ENCODE peak calls at places on chromosomes 7 and 10, in nine cellular contexts. X is osteocyte; I is stimulated activated CD4-positive, alpha-beta T cell treated with anti-CD3 and anti-CD28 coated beads, Interleukin-12 subunit alpha, Interleukin-12 subunit beta, amount 100 ng/mL, for 24 hours; H is stimulated activated CD8-positive, alpha-beta memory T cell treated with anti-CD3 and anti-CD28 coated beads, Interleukin-15, amount 100 ng/mL, for 48 hours; D is SHP77 treated with DMSO at 0.1 percent for 48 hours; J is effector memory CD4-positive, alpha-beta T cell; W is GM03348; O is NCI-H1417; P is colonic mucosa. S is an unnamed sample.
A peak's percentile ranks its signal among the peaks of the same experiment; 100 is the strongest.

GRCh38 chr10:30384791-30385201 is 35.7 kb upstream of the MTPAP start:
- DNase-seq in X (no peak), I (no peak), H (no peak), D (no peak), J (no peak), W (peak; percentile 30), O (peak; percentile 13), P (no peak), S (no peak)

GRCh38 chr7:26449175-26450165 is 157.8 kb downstream of the SNX10 start:
- DNase-seq in X (no peak), I (no peak), H (no peak), D (peak; percentile 33), J (no peak), W (peak; percentile 57), O (no peak), P (no peak), S (no peak)

GRCh38 chr10:93028881-93029280 is 31.7 kb upstream of the CYP26C1 start:
- DNase-seq in X (no peak), I (no peak), H (no peak), D (no peak), J (no peak), W (peak; percentile 58), O (no peak), P (no peak), S (no peak)

GRCh38 chr7:37065779-37066271 is 341.5 kb upstream of the AOAH start:
- DNase-seq in X (no peak), I (peak; percentile 26), H (peak; percentile 20), D (no peak), J (no peak), W (no peak), O (no peak), P (no peak), S (no peak)

GRCh38 chr10:104388830-104389229 is 35.2 kb downstream of the CFAP58 start:
- DNase-seq in X (no peak), I (no peak), H (no peak), D (no peak), J (no peak), W (no peak), O (no peak), P (no peak), S (no peak)

GRCh38 chr7:35593896-35594295 is 101.0 kb downstream of the HERPUD2 start:
- DNase-seq in X (no peak), I (peak; percentile 4), H (no peak), D (no peak), J (no peak), W (no peak), O (no peak), P (peak; percentile 22), S (no peak)

GRCh38 chr10:131198843-131199242 is 112.7 kb downstream of the TCERG1L start:
- DNase-seq in X (no peak), I (no peak), H (no peak), D (no peak), J (no peak), W (no peak), O (no peak), P (no peak), S (no peak)

GRCh38 chr7:157541796-157542668 is 205.2 kb downstream of the DNAJB6 start:
- DNase-seq in X (no peak), I (no peak), H (no peak), D (no peak), J (no peak), W (no peak), O (no peak), P (no peak), S (no peak)

GRCh38 chr10:62885656-62886461 is 69.7 kb upstream of the EGR2 start:
- DNase-seq in X (no peak), I (no peak), H (no peak), D (no peak), J (no peak), W (peak; percentile 59), O (no peak), P (no peak), S (no peak)

GRCh38 chr7:100679927-100680588 is 6.5 kb downstream of the GNB2 start:
- DNase-seq in X (no peak), I (no peak), H (no peak), D (no peak), J (no peak), W (no peak), O (no peak), P (no peak), S (no peak)

GRCh38 chr10:76299501-76299900 is 868.1 kb downstream of the LRMDA start:
- DNase-seq in X (no peak), I (no peak), H (no peak), D (no peak), J (no peak), W (no peak), O (no peak), P (no peak), S (no peak)

GRCh38 chr10:31426425-31426824 is 107.4 kb downstream of the ZEB1 start:
- DNase-seq in X (no peak), I (no peak), H (no peak), D (no peak), J (no peak), W (peak; percentile 27), O (no peak), P (no peak), S (no peak)